ENCODE peak calls at places on chromosomes 3 and 15, in four cellular contexts. X is OCI-LY7, G is fibroblast of lung, E is IMR-90. S is an unnamed sample.

GRCh38 chr3:119301001-119301400 is 6.8 kb downstream of the ARHGAP31 start:
- DNase-seq in X (no peak), G (no peak), E (no peak), S (no peak)

GRCh38 chr15:77739591-77740378 is 107.1 kb upstream of the LINGO1 start:
- DNase-seq in X (no peak), G (no peak), E (no peak), S (no peak)

GRCh38 chr3:41198526-41198925 is 779 bp upstream of the CTNNB1 start:
- DNase-seq in X (no peak), G (peak; percentile 23), E (no peak), S (no peak)

GRCh38 chr15:66886241-66886675 is 179.1 kb upstream of the SMAD3 start:
- DNase-seq in X (no peak), G (no peak), E (no peak), S (no peak)

GRCh38 chr3:195859061-195859845 is 47.5 kb upstream of the MUC4 start:
- DNase-seq in X (peak; percentile 73), G (peak; percentile 36), E (peak; percentile 44), S (peak; percentile 21)

GRCh38 chr3:60854762-60855161 is 396.5 kb downstream of the FHIT start:
- DNase-seq in X (no peak), G (peak; percentile 2), E (no peak), S (no peak)

GRCh38 chr3:60839242-60839641 is 412.0 kb downstream of the FHIT start:
- DNase-seq in X (no peak), G (peak; percentile 3), E (no peak), S (no peak)

GRCh38 chr15:66899555-66900350 is 165.6 kb upstream of the SMAD3 start:
- DNase-seq in X (no peak), G (peak; percentile 31), E (peak; percentile 59), S (no peak)

GRCh38 chr3:86890997-86891396 is 100.0 kb downstream of the VGLL3 start:
- DNase-seq in X (no peak), G (no peak), E (no peak), S (no peak)

GRCh38 chr3:43190682-43191081 is 84.8 kb upstream of the POMGNT2 start:
- DNase-seq in X (no peak), G (peak; percentile 53), E (peak; percentile 91), S (no peak)

GRCh38 chr3:127783166-127783565 is 39.1 kb downstream of the MGLL start:
- DNase-seq in X (no peak), G (no peak), E (no peak), S (no peak)

GRCh38 chr3:98563661-98564281 is 29.6 kb downstream of the CPOX start:
- DNase-seq in X (peak; percentile 50), G (peak; percentile 79), E (peak; percentile 61), S (no peak)

GRCh38 chr3:8607285-8608040 is 37.1 kb downstream of the SSUH2 start:
- DNase-seq in X (no peak), G (peak; percentile 79), E (peak; percentile 78), S (no peak)

GRCh38 chr3:79490165-79491028 is 277.4 kb downstream of the ROBO1 start:
- DNase-seq in X (no peak), G (peak; percentile 95), E (peak; percentile 41), S (no peak)

GRCh38 chr15:50046868-50047267 is 72.2 kb downstream of the ATP8B4 start:
- DNase-seq in X (no peak), G (peak; percentile 78), E (peak; percentile 47), S (no peak)

GRCh38 chr15:88900309-88900981 is 5.1 kb upstream of the HAPLN3 start:
- DNase-seq in X (no peak), G (peak; percentile 78), E (peak; percentile 58), S (no peak)

GRCh38 chr3:126828306-126828705 is 124.3 kb downstream of the CHCHD6 start:
- DNase-seq in X (no peak), G (no peak), E (no peak), S (no peak)

GRCh38 chr3:136277634-136278033 is 27.5 kb downstream of the PCCB start:
- DNase-seq in X (no peak), G (no peak), E (no peak), S (no peak)

GRCh38 chr3:33001889-33002288 is 50.4 kb downstream of the CCR4 start:
- DNase-seq in X (no peak), G (peak; percentile 9), E (no peak), S (no peak)

GRCh38 chr15:70065006-70065722 is 32.6 kb downstream of the TLE3 start:
- DNase-seq in X (no peak), G (no peak), E (no peak), S (no peak)

GRCh38 chr3:177208746-177209145 is 11.5 kb upstream of the TBL1XR1 start:
- DNase-seq in X (no peak), G (no peak), E (no peak), S (no peak)

GRCh38 chr3:64575211-64575844 is 112.5 kb downstream of the ADAMTS9 start:
- DNase-seq in X (peak; percentile 13), G (peak; percentile 13), E (peak; percentile 18), S (no peak)

GRCh38 chr3:141618511-141618910 is 119.6 kb upstream of the RNF7 start:
- DNase-seq in X (no peak), G (no peak), E (no peak), S (no peak)

GRCh38 chr3:57701781-57702180 is 8.9 kb upstream of the DENND6A start:
- DNase-seq in X (no peak), G (no peak), E (no peak), S (no peak)

GRCh38 chr15:58545307-58546065 is 113.7 kb downstream of the LIPC start:
- DNase-seq in X (no peak), G (peak; percentile 83), E (peak; percentile 17), S (no peak)

GRCh38 chr3:64393193-64393592 is 167.9 kb upstream of the PRICKLE2 start:
- DNase-seq in X (no peak), G (no peak), E (no peak), S (no peak)

GRCh38 chr3:176561826-176562225 is 635.5 kb downstream of the TBL1XR1 start:
- DNase-seq in X (no peak), G (no peak), E (no peak), S (no peak)

GRCh38 chr15:74129411-74130088 is 836 bp upstream of the ISLR2 start:
- DNase-seq in X (no peak), G (peak; percentile 5), E (no peak), S (no peak)
- H3K4me3 ChIP-seq in X (no peak overlapping the region), G (no peak overlapping the region), E (no peak overlapping the region), S (no peak overlapping the region)

GRCh38 chr15:33789141-33789540 is 179.2 kb upstream of the CHRM5 start:
- DNase-seq in X (no peak), G (peak; percentile 3), E (peak; percentile 36), S (no peak)
- H3K4me3 ChIP-seq in X (no peak overlapping the region), G (no peak overlapping the region), E (no peak overlapping the region), S (no peak overlapping the region)

GRCh38 chr15:41971089-41971892 is 1.1 kb downstream of the EHD4 start:
- DNase-seq in X (peak; percentile 86), G (peak; percentile 78), E (peak; percentile 71), S (peak; percentile 83)

GRCh38 chr15:41971893-41972340 is 440 bp downstream of the EHD4 start:
- DNase-seq in X (no peak), G (no peak), E (no peak), S (no peak)

GRCh38 chr15:41968738-41969137 is 3.6 kb downstream of the EHD4 start:
- DNase-seq in X (no peak), G (no peak), E (no peak), S (no peak)

GRCh38 chr15:41969851-41970431 is 2.4 kb downstream of the EHD4 start:
- DNase-seq in X (peak; percentile 60), G (peak; percentile 45), E (no peak), S (peak; percentile 74)

DNA sequence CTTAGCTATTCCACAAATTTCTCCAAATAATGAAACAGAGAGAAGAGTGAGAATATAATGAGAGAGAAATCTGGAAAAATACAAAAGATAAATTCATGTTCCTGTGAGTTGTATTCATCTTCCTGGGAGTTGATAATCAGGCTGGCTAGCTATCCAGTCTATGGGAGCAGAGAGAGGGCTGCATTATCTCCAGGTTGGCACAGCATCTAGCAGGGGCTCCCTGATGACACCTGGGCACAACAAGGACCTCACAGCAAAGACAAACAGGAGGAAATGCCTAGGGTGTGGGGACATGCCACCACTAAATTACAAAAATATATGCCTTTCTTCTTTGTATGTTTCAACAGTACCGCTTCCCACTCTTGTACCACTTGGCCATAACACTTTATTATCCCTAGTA is 1.9 kb downstream of the EHD4 start:
- DNase-seq in X (peak; percentile 11), G (no peak), E (no peak), S (no peak)
- H3K4me3 ChIP-seq in X (peak overlapping the region; percentile 72), G (peak overlapping the region; percentile 85), E (no peak overlapping the region), S (peak overlapping the region; percentile 100)

GRCh38 chr15:73630030-73630429 is 3.2 kb downstream of the NPTN start:
- DNase-seq in X (no peak), G (no peak), E (no peak), S (no peak)
- H3K4me3 ChIP-seq in X (peak overlapping the region; percentile 96), G (peak overlapping the region; percentile 79), E (no peak overlapping the region), S (no peak overlapping the region)

GRCh38 chr3:170740726-170741591 is 129.0 kb downstream of the RPL22L1 start:
- DNase-seq in X (no peak), G (peak; percentile 82), E (peak; percentile 72), S (no peak)
- H3K4me3 ChIP-seq in X (no peak overlapping the region), G (peak overlapping the region; percentile 51), E (no peak overlapping the region), S (no peak overlapping the region)

DNA sequence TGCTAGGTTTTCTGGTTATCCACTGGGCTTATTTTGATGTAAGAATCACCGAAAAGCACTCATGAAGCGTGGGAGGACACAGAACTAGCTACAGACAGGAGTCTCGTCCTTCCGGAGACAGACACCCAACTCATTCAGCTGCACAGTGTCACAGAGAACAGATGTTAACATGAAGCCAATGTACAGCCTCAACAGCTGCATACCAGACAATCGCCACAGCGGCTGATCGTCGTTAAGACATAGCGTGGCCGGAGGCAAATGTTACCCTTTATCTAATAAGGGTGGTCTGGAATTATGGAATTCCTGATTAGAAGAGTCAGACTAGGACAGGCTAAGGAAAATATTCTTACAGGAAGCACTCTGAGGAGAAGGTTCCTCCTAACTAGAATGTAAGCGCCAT is 1.2 kb upstream of the PYGO1 start:
- DNase-seq in X (no peak), G (peak; percentile 8), E (no peak), S (no peak)
- H3K4me3 ChIP-seq in X (no peak overlapping the region), G (peak overlapping the region; percentile 70), E (no peak overlapping the region), S (no peak overlapping the region)

DNA sequence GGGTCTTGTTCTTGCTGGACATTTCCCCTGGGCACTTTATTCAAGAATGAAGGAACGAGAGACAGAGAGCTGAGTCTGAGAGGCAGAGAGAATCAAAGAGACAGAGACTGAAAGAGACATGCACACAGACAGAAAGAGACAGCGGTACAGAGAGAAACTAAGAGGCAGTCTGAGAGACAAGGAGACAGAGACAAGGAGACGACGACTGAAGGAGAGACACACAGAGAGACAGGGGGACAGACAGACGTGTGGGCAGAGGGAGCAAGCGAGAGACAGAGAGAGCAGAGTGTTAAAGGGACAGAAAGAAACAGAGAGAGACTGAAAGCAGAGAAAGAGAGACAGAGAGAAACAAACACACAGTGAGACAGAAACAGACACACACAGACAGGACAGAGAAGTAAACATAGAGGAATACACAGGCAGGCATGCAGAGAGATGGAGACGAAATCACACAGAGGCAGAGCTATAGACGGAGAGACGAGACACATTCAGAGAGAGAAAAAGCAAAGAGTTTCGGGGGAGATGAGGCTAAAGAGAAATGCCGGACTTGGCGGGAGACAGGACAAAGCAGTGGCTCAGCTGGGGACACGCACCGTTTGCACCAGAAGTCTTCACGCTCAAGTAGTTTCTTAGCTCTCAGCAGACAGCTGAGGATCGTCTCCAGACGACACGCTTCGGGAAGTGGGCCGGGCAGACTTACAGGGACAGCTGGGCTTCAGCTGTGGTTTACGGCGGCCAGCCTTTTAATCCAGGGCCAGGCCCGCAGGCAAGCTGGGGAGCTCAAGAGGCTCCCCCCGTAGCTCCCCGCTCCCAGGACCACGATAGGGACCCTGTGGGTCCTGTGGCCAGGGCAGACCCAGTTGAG is 56.0 kb upstream of the DLG1 start:
- DNase-seq in X (peak; percentile 73), G (peak; percentile 78), E (peak; percentile 73), S (no peak)
- H3K4me3 ChIP-seq in X (no peak overlapping the region), G (peak overlapping the region; percentile 33), E (peak overlapping the region; percentile 11), S (no peak overlapping the region)

S was measured in GM12864.